ENCODE peak calls at places on chromosomes 12 and 14, in ten cellular contexts. One of them, this sample, is unnamed.

GRCh38 chr12:124475295-124476010 is 92.0 kb downstream of the NCOR2 start:
- DNase-seq in fibroblast of pulmonary artery: no peak
- DNase-seq in GM23338: no peak
- DNase-seq in fibroblast of lung: no peak
- DNase-seq in right atrium auricular region: no peak
- DNase-seq in neural progenitor cell: no peak
- DNase-seq in GM12865: no peak
- DNase-seq in dorsolateral prefrontal cortex: no peak
- DNase-seq in breast epithelium: no peak
- DNase-seq in IMR-90: no peak
- DNase-seq in this sample: no peak

GRCh38 chr12:125198647-125199046 is 133.4 kb downstream of the AACS start:
- DNase-seq in fibroblast of pulmonary artery: no peak
- DNase-seq in GM23338: peak
- DNase-seq in fibroblast of lung: no peak
- DNase-seq in right atrium auricular region: no peak
- DNase-seq in neural progenitor cell: peak
- DNase-seq in GM12865: no peak
- DNase-seq in dorsolateral prefrontal cortex: no peak
- DNase-seq in breast epithelium: no peak
- DNase-seq in IMR-90: no peak
- DNase-seq in this sample: no peak

GRCh38 chr12:67630373-67631088 is 18.0 kb upstream of the DYRK2 start:
- DNase-seq in fibroblast of pulmonary artery: peak
- DNase-seq in GM23338: peak
- DNase-seq in fibroblast of lung: peak
- DNase-seq in right atrium auricular region: no peak
- DNase-seq in neural progenitor cell: peak
- DNase-seq in GM12865: peak
- DNase-seq in dorsolateral prefrontal cortex: no peak
- DNase-seq in breast epithelium: peak
- DNase-seq in IMR-90: no peak
- DNase-seq in this sample: peak

GRCh38 chr14:97866664-97867063 is 1069.5 kb downstream of the VRK1 start:
- DNase-seq in fibroblast of pulmonary artery: no peak
- DNase-seq in GM23338: peak
- DNase-seq in fibroblast of lung: no peak
- DNase-seq in right atrium auricular region: no peak
- DNase-seq in neural progenitor cell: no peak
- DNase-seq in GM12865: no peak
- DNase-seq in dorsolateral prefrontal cortex: no peak
- DNase-seq in breast epithelium: no peak
- DNase-seq in IMR-90: no peak
- DNase-seq in this sample: no peak

GRCh38 chr14:104784846-104785707 is 10.5 kb downstream of the AKT1 start:
- DNase-seq in fibroblast of pulmonary artery: no peak
- DNase-seq in GM23338: no peak
- DNase-seq in fibroblast of lung: no peak
- DNase-seq in right atrium auricular region: no peak
- DNase-seq in neural progenitor cell: no peak
- DNase-seq in GM12865: no peak
- DNase-seq in dorsolateral prefrontal cortex: peak
- DNase-seq in breast epithelium: no peak
- DNase-seq in IMR-90: no peak
- DNase-seq in this sample: no peak

GRCh38 chr12:69096669-69097364 is 142.6 kb upstream of the CPSF6 start:
- DNase-seq in fibroblast of pulmonary artery: peak
- DNase-seq in GM23338: no peak
- DNase-seq in fibroblast of lung: peak
- DNase-seq in right atrium auricular region: no peak
- DNase-seq in neural progenitor cell: no peak
- DNase-seq in GM12865: no peak
- DNase-seq in dorsolateral prefrontal cortex: no peak
- DNase-seq in breast epithelium: no peak
- DNase-seq in IMR-90: no peak
- DNase-seq in this sample: no peak

GRCh38 chr12:104219908-104220404 is 4.4 kb downstream of the TXNRD1 start:
- DNase-seq in fibroblast of pulmonary artery: peak
- DNase-seq in GM23338: no peak
- DNase-seq in fibroblast of lung: peak
- DNase-seq in right atrium auricular region: no peak
- DNase-seq in neural progenitor cell: no peak
- DNase-seq in GM12865: no peak
- DNase-seq in dorsolateral prefrontal cortex: no peak
- DNase-seq in breast epithelium: no peak
- DNase-seq in IMR-90: peak
- DNase-seq in this sample: no peak

GRCh38 chr14:68397371-68397779 is 395.5 kb downstream of the ZFP36L1 start:
- DNase-seq in fibroblast of pulmonary artery: no peak
- DNase-seq in GM23338: no peak
- DNase-seq in fibroblast of lung: no peak
- DNase-seq in right atrium auricular region: peak
- DNase-seq in neural progenitor cell: no peak
- DNase-seq in GM12865: no peak
- DNase-seq in dorsolateral prefrontal cortex: no peak
- DNase-seq in breast epithelium: peak
- DNase-seq in IMR-90: no peak
- DNase-seq in this sample: peak

GRCh38 chr12:94650143-94651056 is at the start of gene TMCC3:
- DNase-seq in fibroblast of pulmonary artery: peak
- DNase-seq in GM23338: peak
- DNase-seq in fibroblast of lung: peak
- DNase-seq in right atrium auricular region: no peak
- DNase-seq in neural progenitor cell: peak
- DNase-seq in GM12865: peak
- DNase-seq in dorsolateral prefrontal cortex: peak
- DNase-seq in breast epithelium: no peak
- DNase-seq in IMR-90: no peak
- DNase-seq in this sample: peak

GRCh38 chr12:100141998-100142850 is 450 bp downstream of the BLTP3B start:
- DNase-seq in fibroblast of pulmonary artery: peak
- DNase-seq in GM23338: peak
- DNase-seq in fibroblast of lung: no peak
- DNase-seq in right atrium auricular region: no peak
- DNase-seq in neural progenitor cell: peak
- DNase-seq in GM12865: peak
- DNase-seq in dorsolateral prefrontal cortex: peak
- DNase-seq in breast epithelium: peak
- DNase-seq in IMR-90: no peak
- DNase-seq in this sample: peak

GRCh38 chr12:3336606-3337311 is 154.2 kb upstream of the PRMT8 start:
- DNase-seq in fibroblast of pulmonary artery: no peak
- DNase-seq in GM23338: no peak
- DNase-seq in fibroblast of lung: peak
- DNase-seq in right atrium auricular region: no peak
- DNase-seq in neural progenitor cell: peak
- DNase-seq in GM12865: no peak
- DNase-seq in dorsolateral prefrontal cortex: peak
- DNase-seq in breast epithelium: peak
- DNase-seq in IMR-90: no peak
- DNase-seq in this sample: no peak

GRCh38 chr12:124347805-124348658 is 53.1 kb downstream of the RFLNA start:
- DNase-seq in fibroblast of pulmonary artery: no peak
- DNase-seq in GM23338: peak
- DNase-seq in fibroblast of lung: no peak
- DNase-seq in right atrium auricular region: no peak
- DNase-seq in neural progenitor cell: peak
- DNase-seq in GM12865: no peak
- DNase-seq in dorsolateral prefrontal cortex: no peak
- DNase-seq in breast epithelium: no peak
- DNase-seq in IMR-90: no peak
- DNase-seq in this sample: no peak

GRCh38 chr12:92362785-92363184 is 217.1 kb upstream of the BTG1 start:
- DNase-seq in fibroblast of pulmonary artery: no peak
- DNase-seq in GM23338: no peak
- DNase-seq in fibroblast of lung: no peak
- DNase-seq in right atrium auricular region: no peak
- DNase-seq in neural progenitor cell: no peak
- DNase-seq in GM12865: peak
- DNase-seq in dorsolateral prefrontal cortex: no peak
- DNase-seq in breast epithelium: no peak
- DNase-seq in IMR-90: no peak
- DNase-seq in this sample: no peak

GRCh38 chr12:44875417-44875953 is 630 bp downstream of the NELL2 start:
- DNase-seq in fibroblast of pulmonary artery: no peak
- DNase-seq in GM23338: peak
- DNase-seq in fibroblast of lung: no peak
- DNase-seq in right atrium auricular region: no peak
- DNase-seq in neural progenitor cell: peak
- DNase-seq in GM12865: no peak
- DNase-seq in dorsolateral prefrontal cortex: no peak
- DNase-seq in breast epithelium: no peak
- DNase-seq in IMR-90: no peak
- DNase-seq in this sample: no peak

GRCh38 chr12:4270670-4271432 is 2.7 kb upstream of the CCND2 start:
- DNase-seq in fibroblast of pulmonary artery: peak
- DNase-seq in GM23338: peak
- DNase-seq in fibroblast of lung: no peak
- DNase-seq in right atrium auricular region: peak
- DNase-seq in neural progenitor cell: peak
- DNase-seq in GM12865: peak
- DNase-seq in dorsolateral prefrontal cortex: no peak
- DNase-seq in breast epithelium: peak
- DNase-seq in IMR-90: no peak
- DNase-seq in this sample: peak

GRCh38 chr12:108745641-108746040 is 14.3 kb upstream of the CORO1C start:
- DNase-seq in fibroblast of pulmonary artery: no peak
- DNase-seq in GM23338: no peak
- DNase-seq in fibroblast of lung: no peak
- DNase-seq in right atrium auricular region: no peak
- DNase-seq in neural progenitor cell: no peak
- DNase-seq in GM12865: no peak
- DNase-seq in dorsolateral prefrontal cortex: no peak
- DNase-seq in breast epithelium: no peak
- DNase-seq in IMR-90: no peak
- DNase-seq in this sample: no peak

GRCh38 chr12:64716373-64716772 is 42.8 kb downstream of the GNS start:
- DNase-seq in fibroblast of pulmonary artery: no peak
- DNase-seq in GM23338: no peak
- DNase-seq in fibroblast of lung: no peak
- DNase-seq in right atrium auricular region: no peak
- DNase-seq in neural progenitor cell: no peak
- DNase-seq in GM12865: no peak
- DNase-seq in dorsolateral prefrontal cortex: no peak
- DNase-seq in breast epithelium: no peak
- DNase-seq in IMR-90: no peak
- DNase-seq in this sample: no peak

GRCh38 chr12:138898-139534 is 72.4 kb downstream of the IQSEC3 start:
- DNase-seq in fibroblast of pulmonary artery: peak
- DNase-seq in GM23338: peak
- DNase-seq in fibroblast of lung: peak
- DNase-seq in right atrium auricular region: no peak
- DNase-seq in neural progenitor cell: peak
- DNase-seq in GM12865: no peak
- DNase-seq in dorsolateral prefrontal cortex: no peak
- DNase-seq in breast epithelium: peak
- DNase-seq in IMR-90: peak
- DNase-seq in this sample: no peak

GRCh38 chr12:46934374-46935111 is 108.7 kb upstream of the SLC38A4 start:
- DNase-seq in fibroblast of pulmonary artery: no peak
- DNase-seq in GM23338: no peak
- DNase-seq in fibroblast of lung: no peak
- DNase-seq in right atrium auricular region: no peak
- DNase-seq in neural progenitor cell: no peak
- DNase-seq in GM12865: no peak
- DNase-seq in dorsolateral prefrontal cortex: no peak
- DNase-seq in breast epithelium: no peak
- DNase-seq in IMR-90: no peak
- DNase-seq in this sample: no peak
- TF ChIP-seq CTCF in fibroblast of pulmonary artery: no peak
- TF ChIP-seq CTCF in GM23338: no peak
- TF ChIP-seq CTCF in fibroblast of lung: no peak
- TF ChIP-seq CTCF in right atrium auricular region: no peak
- TF ChIP-seq CTCF in neural progenitor cell: no peak
- TF ChIP-seq CTCF in GM12865: no peak
- TF ChIP-seq CTCF in dorsolateral prefrontal cortex: no peak
- TF ChIP-seq CTCF in breast epithelium: no peak
- TF ChIP-seq CTCF in IMR-90: no peak
- TF ChIP-seq CTCF in this sample: no peak

DNA sequence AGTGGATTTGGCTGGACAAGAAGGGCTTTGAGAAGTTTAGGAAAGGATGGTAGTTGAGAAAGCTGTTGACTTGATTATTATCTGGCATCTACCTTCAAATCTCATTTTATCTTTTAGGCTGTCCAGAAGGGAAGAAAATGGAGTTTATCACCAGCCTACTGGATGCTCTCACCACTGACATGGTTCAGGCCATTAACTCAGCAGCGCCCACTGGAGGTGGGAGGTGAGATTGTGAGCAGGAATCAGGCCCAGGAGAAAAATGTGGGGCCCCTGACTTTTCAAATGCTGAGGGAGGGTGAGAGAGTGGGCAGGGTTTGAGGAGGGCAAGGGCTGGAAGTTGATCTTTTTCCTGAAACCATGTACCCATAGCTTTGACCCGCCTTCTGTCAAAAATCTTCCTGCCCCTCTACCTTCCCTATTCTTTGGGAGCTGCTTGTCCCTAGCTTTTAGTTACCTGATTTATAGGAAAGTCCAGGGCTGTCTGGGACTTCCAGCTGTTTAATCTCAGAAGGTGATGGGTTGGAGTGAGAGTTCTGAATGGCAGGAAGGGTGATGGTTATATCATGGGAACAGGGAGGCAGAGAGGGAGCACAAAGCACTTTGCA is 134.2 kb downstream of the SMOC1 start:
- DNase-seq in fibroblast of pulmonary artery: peak
- DNase-seq in GM23338: peak
- DNase-seq in fibroblast of lung: no peak
- DNase-seq in right atrium auricular region: no peak
- DNase-seq in neural progenitor cell: peak
- DNase-seq in GM12865: peak
- DNase-seq in dorsolateral prefrontal cortex: peak
- DNase-seq in breast epithelium: no peak
- DNase-seq in IMR-90: peak
- DNase-seq in this sample: peak
- H3K4me3 ChIP-seq in fibroblast of pulmonary artery: no peak
- H3K4me3 ChIP-seq in GM23338: no peak
- H3K4me3 ChIP-seq in fibroblast of lung: no peak
- H3K4me3 ChIP-seq in right atrium auricular region: no peak
- H3K4me3 ChIP-seq in neural progenitor cell: no peak
- H3K4me3 ChIP-seq in GM12865: no peak
- H3K4me3 ChIP-seq in dorsolateral prefrontal cortex: no peak
- H3K4me3 ChIP-seq in breast epithelium: no peak
- H3K4me3 ChIP-seq in IMR-90: no peak
- H3K4me3 ChIP-seq in this sample: no peak

GRCh38 chr14:22265319-22266140 is 323.5 kb downstream of the DAD1 start:
- DNase-seq in fibroblast of pulmonary artery: peak
- DNase-seq in GM23338: peak
- DNase-seq in fibroblast of lung: peak
- DNase-seq in right atrium auricular region: no peak
- DNase-seq in neural progenitor cell: peak
- DNase-seq in GM12865: no peak
- DNase-seq in dorsolateral prefrontal cortex: no peak
- DNase-seq in breast epithelium: no peak
- DNase-seq in IMR-90: peak
- DNase-seq in this sample: peak
- TF ChIP-seq CTCF in fibroblast of pulmonary artery: peak
- TF ChIP-seq CTCF in GM23338: peak
- TF ChIP-seq CTCF in fibroblast of lung: no peak
- TF ChIP-seq CTCF in right atrium auricular region: no peak
- TF ChIP-seq CTCF in neural progenitor cell: peak
- TF ChIP-seq CTCF in GM12865: no peak
- TF ChIP-seq CTCF in dorsolateral prefrontal cortex: no peak
- TF ChIP-seq CTCF in breast epithelium: no peak
- TF ChIP-seq CTCF in IMR-90: peak
- TF ChIP-seq CTCF in this sample: no peak

GRCh38 chr12:56521209-56521589 is 421 bp upstream of the RBMS2 start:
- DNase-seq in fibroblast of pulmonary artery: no peak
- DNase-seq in GM23338: no peak
- DNase-seq in fibroblast of lung: no peak
- DNase-seq in right atrium auricular region: no peak
- DNase-seq in neural progenitor cell: no peak
- DNase-seq in GM12865: no peak
- DNase-seq in dorsolateral prefrontal cortex: no peak
- DNase-seq in breast epithelium: no peak
- DNase-seq in IMR-90: no peak
- DNase-seq in this sample: no peak
- H3K4me3 ChIP-seq in fibroblast of pulmonary artery: peak
- H3K4me3 ChIP-seq in GM23338: peak
- H3K4me3 ChIP-seq in fibroblast of lung: no peak
- H3K4me3 ChIP-seq in right atrium auricular region: peak
- H3K4me3 ChIP-seq in neural progenitor cell: peak
- H3K4me3 ChIP-seq in GM12865: peak
- H3K4me3 ChIP-seq in dorsolateral prefrontal cortex: peak
- H3K4me3 ChIP-seq in breast epithelium: peak
- H3K4me3 ChIP-seq in IMR-90: no peak
- H3K4me3 ChIP-seq in this sample: no peak